ENCODE peak calls at places on chromosome 12, in four cellular contexts. Q, M, Z and W are unnamed samples. For H3K4me1, the result is how much of the 10 kb centered on the place peaks cover.

GRCh38 chr12:27637524-27637923 is 58.7 kb upstream of the REP15 start:
- DNase-seq in Q (no peak), M (no peak), Z (no peak), W (no peak)

GRCh38 chr12:14849664-14850063 is 6.3 kb upstream of the ART4 start:
- DNase-seq in Q (peak), M (no peak), Z (no peak), W (no peak)

GRCh38 chr12:115426732-115427131 is 742.8 kb upstream of the TBX3 start:
- DNase-seq in Q (no peak), M (no peak), Z (no peak), W (no peak)

GRCh38 chr12:48305190-48305589 is 45.5 kb downstream of the ZNF641 start:
- DNase-seq in Q (no peak), M (no peak), Z (no peak), W (no peak)

GRCh38 chr12:120352117-120352516 is 16.8 kb downstream of the MSI1 start:
- DNase-seq in Q (peak), M (no peak), Z (no peak), W (no peak)

GRCh38 chr12:16349132-16349463 is 1.7 kb downstream of the MGST1 start:
- DNase-seq in Q (peak), M (no peak), Z (no peak), W (no peak)

GRCh38 chr12:132317233-132317938 is 12.0 kb downstream of the GALNT9 start:
- DNase-seq in Q (no peak), M (peak), Z (no peak), W (no peak)

GRCh38 chr12:94644141-94644575 is 6.2 kb downstream of the TMCC3 start:
- DNase-seq in Q (peak), M (no peak), Z (no peak), W (no peak)

GRCh38 chr12:46490635-46491034 is 118.1 kb upstream of the SLC38A2 start:
- DNase-seq in Q (peak), M (no peak), Z (no peak), W (no peak)

GRCh38 chr12:5478081-5478706 is 46.3 kb downstream of the NTF3 start:
- DNase-seq in Q (no peak), M (no peak), Z (no peak), W (peak)

GRCh38 chr12:32603858-32604257 is 75.2 kb upstream of the DNM1L start:
- DNase-seq in Q (peak), M (no peak), Z (no peak), W (no peak)

GRCh38 chr12:50933459-50934124 is 18.8 kb upstream of the HIGD1C start:
- DNase-seq in Q (no peak), M (no peak), Z (no peak), W (peak)

GRCh38 chr12:94100254-94100653 is 48.1 kb upstream of the PLXNC1 start:
- DNase-seq in Q (peak), M (no peak), Z (no peak), W (no peak)

GRCh38 chr12:2934371-2934770 is 24.8 kb upstream of the TEAD4 start:
- DNase-seq in Q (no peak), M (no peak), Z (no peak), W (no peak)

GRCh38 chr12:52130695-52131094 is 51.2 kb downstream of the SMIM41 start:
- DNase-seq in Q (no peak), M (no peak), Z (no peak), W (no peak)

GRCh38 chr12:100290016-100290415 is 23.0 kb downstream of the SCYL2 start:
- DNase-seq in Q (no peak), M (no peak), Z (no peak), W (no peak)

GRCh38 chr12:85632390-85632789 is 203.8 kb downstream of the RASSF9 start:
- DNase-seq in Q (peak), M (no peak), Z (no peak), W (no peak)

GRCh38 chr12:3533703-3534386 is 42.8 kb downstream of the PRMT8 start:
- DNase-seq in Q (peak), M (no peak), Z (no peak), W (no peak)

GRCh38 chr12:77299910-77300772 is 234.8 kb upstream of the E2F7 start:
- DNase-seq in Q (peak), M (no peak), Z (no peak), W (no peak)

GRCh38 chr12:32548691-32549412 is 130.2 kb upstream of the DNM1L start:
- DNase-seq in Q (no peak), M (no peak), Z (no peak), W (no peak)

GRCh38 chr12:4910502-4911315 is 1.0 kb downstream of the KCNA1 start:
- DNase-seq in Q (no peak), M (no peak), Z (no peak), W (no peak)

GRCh38 chr12:15209782-15210181 is 11.4 kb downstream of the RERG start:
- DNase-seq in Q (no peak), M (no peak), Z (no peak), W (no peak)

GRCh38 chr12:66044731-66045130 is 85.8 kb downstream of the LLPH start:
- DNase-seq in Q (peak), M (no peak), Z (no peak), W (no peak)

GRCh38 chr12:24756479-24757024 is 192.3 kb downstream of the BCAT1 start:
- DNase-seq in Q (no peak), M (no peak), Z (no peak), W (no peak)

GRCh38 chr12:20376984-20377383 is 8.6 kb downstream of the PDE3A start:
- DNase-seq in Q (peak), M (no peak), Z (peak), W (peak)

GRCh38 chr12:90250766-90251165 is 542.1 kb upstream of the ATP2B1 start:
- DNase-seq in Q (peak), M (no peak), Z (no peak), W (no peak)

GRCh38 chr12:130925616-130926015 is 28.1 kb upstream of the ADGRD1 start:
- DNase-seq in Q (no peak), M (no peak), Z (no peak), W (no peak)

GRCh38 chr12:75317784-75318183 is 12.3 kb downstream of the CAPS2 start:
- DNase-seq in Q (no peak), M (no peak), Z (no peak), W (no peak)

GRCh38 chr12:108850854-108851573 is 6.4 kb downstream of the SSH1 start:
- DNase-seq in Q (no peak), M (peak), Z (no peak), W (peak)

GRCh38 chr12:46160081-46160980 is 108.5 kb downstream of the SLC38A1 start:
- DNase-seq in Q (no peak), M (peak), Z (no peak), W (no peak)

GRCh38 chr12:121132601-121133481 is at the start of gene P2RX7:
- DNase-seq in Q (peak), M (peak), Z (peak), W (no peak)

GRCh38 chr12:128543971-128544370 is 277.0 kb downstream of the TMEM132C start:
- DNase-seq in Q (no peak), M (no peak), Z (no peak), W (no peak)

GRCh38 chr12:98736352-98737326 is 91.5 kb downstream of the APAF1 start:
- DNase-seq in Q (peak), M (no peak), Z (no peak), W (no peak)

GRCh38 chr12:5809586-5809985 is 135.5 kb downstream of the ANO2 start:
- DNase-seq in Q (peak), M (no peak), Z (no peak), W (no peak)

GRCh38 chr12:105907982-105908381 is 230.8 kb downstream of the NUAK1 start:
- DNase-seq in Q (no peak), M (no peak), Z (no peak), W (no peak)

GRCh38 chr12:219891-220352 is 6.0 kb upstream of the SLC6A12 start:
- DNase-seq in Q (peak), M (peak), Z (peak), W (peak)

GRCh38 chr12:6187948-6188793 is 12.0 kb upstream of the CD9 start:
- DNase-seq in Q (no peak), M (no peak), Z (no peak), W (no peak)

GRCh38 chr12:132204064-132204821 is 60.0 kb downstream of the NOC4L start:
- DNase-seq in Q (no peak), M (no peak), Z (no peak), W (no peak)

GRCh38 chr12:47274725-47275124 is 195.0 kb upstream of the AMIGO2 start:
- DNase-seq in Q (no peak), M (no peak), Z (no peak), W (no peak)

GRCh38 chr12:80714846-80715245 is 1.9 kb upstream of the MYF5 start:
- DNase-seq in Q (no peak), M (no peak), Z (no peak), W (no peak)
- H3K4me3 ChIP-seq in Q (no peak), M (no peak), Z (no peak), W (no peak)

GRCh38 chr12:114319422-114319821 is 86.5 kb downstream of the TBX5 start:
- DNase-seq in Q (no peak), M (no peak), Z (no peak), W (no peak)

GRCh38 chr12:114320910-114321309 is 85.0 kb downstream of the TBX5 start:
- DNase-seq in Q (no peak), M (no peak), Z (no peak), W (no peak)

GRCh38 chr12:114316076-114316475 is 89.9 kb downstream of the TBX5 start:
- DNase-seq in Q (peak), M (no peak), Z (no peak), W (no peak)

GRCh38 chr12:114321524-114321923 is 84.4 kb downstream of the TBX5 start:
- DNase-seq in Q (no peak), M (no peak), Z (no peak), W (no peak)

GRCh38 chr12:114320101-114320500 is 85.8 kb downstream of the TBX5 start:
- DNase-seq in Q (no peak), M (no peak), Z (no peak), W (no peak)
- H3K9ac ChIP-seq in Q (no peak), M (no peak), Z (no peak), W (no peak)

GRCh38 chr12:11705010-11705409 is 55.5 kb downstream of the ETV6 start:
- DNase-seq in Q (peak), M (no peak), Z (no peak), W (no peak)
- H3K4me1 ChIP-seq in Q (under half), M (under half), Z (under half), W (under half)

DNA sequence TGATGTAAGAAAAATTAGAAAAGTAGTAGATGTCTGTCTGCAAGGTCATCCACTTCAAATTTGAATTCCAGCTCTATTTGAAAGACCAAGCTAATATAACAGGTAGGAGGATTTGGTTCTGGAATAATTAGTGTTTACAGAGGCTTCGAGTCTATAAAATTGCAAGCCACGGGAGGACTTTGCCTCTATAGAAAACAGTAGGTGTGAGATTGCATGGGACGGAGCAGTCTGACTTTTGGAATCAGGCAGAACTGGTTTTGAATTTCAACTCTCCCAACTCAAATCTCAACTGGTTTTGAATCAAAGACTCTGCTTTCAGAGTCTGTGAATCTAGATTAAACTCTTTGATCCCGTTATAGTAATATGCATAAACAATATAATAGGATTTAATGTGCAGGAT is 82.4 kb downstream of the PIK3C2G start:
- DNase-seq in Q (no peak), M (no peak), Z (no peak), W (no peak)
- H3K4me3 ChIP-seq in Q (no peak), M (no peak), Z (no peak), W (no peak)

GRCh38 chr12:55703976-55704761 is 3.5 kb downstream of the ITGA7 start:
- DNase-seq in Q (no peak), M (peak), Z (no peak), W (no peak)
- H3K9ac ChIP-seq in Q (no peak), M (no peak), Z (no peak), W (no peak)

DNA sequence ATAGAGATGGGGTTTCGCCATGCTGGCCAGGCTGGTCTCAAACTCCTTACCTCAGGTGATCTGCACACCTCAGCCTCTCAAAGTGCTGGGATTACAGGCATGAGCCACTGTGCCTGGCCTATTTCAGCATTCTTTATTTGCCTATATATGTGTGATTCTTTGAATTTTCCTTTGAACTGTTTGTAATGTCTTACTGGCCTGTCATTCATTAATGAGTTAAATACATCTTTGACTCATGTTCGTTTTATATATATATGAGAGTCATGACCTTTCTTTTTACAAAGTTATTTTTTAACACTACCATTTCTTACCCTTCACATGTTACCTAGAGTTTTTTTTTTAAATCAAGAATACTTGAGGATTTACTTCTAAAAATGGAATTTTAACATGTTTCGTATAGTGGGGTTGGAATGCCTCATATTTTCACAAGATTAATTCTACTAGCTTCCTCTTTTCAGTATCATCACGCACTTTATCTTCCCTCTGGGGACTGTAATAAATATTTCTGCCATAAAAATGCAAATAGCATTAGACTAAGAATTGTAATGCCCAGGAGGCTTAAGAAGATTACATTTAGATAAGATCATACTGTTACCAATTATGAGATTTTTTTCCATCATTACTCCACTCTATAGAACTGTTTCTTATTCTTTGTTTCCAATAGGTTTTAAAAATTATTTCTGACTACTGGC is 66.7 kb downstream of the NTN4 start:
- DNase-seq in Q (no peak), M (no peak), Z (no peak), W (peak)
- H3K4me1 ChIP-seq in Q (under half), M (under half), Z (under half), W (under half)